ENCODE peak calls at places on chromosomes 6 and 20, in nine cellular contexts. Y is hippocampal formation; N is dorsolateral prefrontal cortex; E is HS-27A; U is NCI-H2081; C is effector memory CD4-positive, alpha-beta T cell; W is GDM1; R is GM06990; L is right atrium auricular region. A is an unnamed sample.

GRCh38 chr6:71157350-71157749 is 131.3 kb upstream of the OGFRL1 start:
- DNase-seq in L (no peak), E (no peak), N (no peak), W (no peak), U (no peak), C (no peak), R (no peak), Y (no peak), A (no peak)

GRCh38 chr6:132648356-132648755 is 10.6 kb downstream of the TAAR1 start:
- DNase-seq in U (no peak), R (peak; percentile 4), N (no peak), C (no peak), L (no peak), W (peak; percentile 22), E (no peak), Y (no peak), A (no peak)

GRCh38 chr20:42270539-42270938 is 652.4 kb upstream of the CHD6 start:
- DNase-seq in Y (no peak), W (no peak), E (no peak), U (no peak), R (no peak), L (no peak), N (no peak), C (no peak), A (no peak)

GRCh38 chr20:872855-873520 is 39.5 kb downstream of the FAM110A start:
- DNase-seq in R (no peak), L (no peak), W (no peak), Y (no peak), N (no peak), C (no peak), E (no peak), U (no peak), A (no peak)

GRCh38 chr6:11196511-11197174 is 35.8 kb downstream of the NEDD9 start:
- DNase-seq in N (no peak), W (no peak), Y (no peak), R (no peak), U (no peak), E (peak; percentile 87), C (no peak), L (no peak), A (no peak)

GRCh38 chr6:160270347-160270746 is 11.7 kb upstream of the SLC22A2 start:
- DNase-seq in L (no peak), N (no peak), U (no peak), E (no peak), W (no peak), R (no peak), Y (no peak), C (no peak), A (no peak)

GRCh38 chr6:16602035-16602434 is 159.2 kb downstream of the ATXN1 start:
- DNase-seq in L (no peak), N (no peak), Y (no peak), W (no peak), C (no peak), R (peak; percentile 48), U (no peak), E (no peak), A (no peak)

GRCh38 chr20:10652660-10653191 is 21.1 kb downstream of the JAG1 start:
- DNase-seq in L (no peak), W (no peak), N (no peak), U (no peak), Y (no peak), E (no peak), C (no peak), R (no peak), A (no peak)

GRCh38 chr20:50655325-50655880 is 35.9 kb downstream of the RIPOR3 start:
- DNase-seq in N (no peak), E (no peak), Y (peak; percentile 37), L (peak; percentile 83), U (no peak), C (no peak), R (no peak), W (no peak), A (peak; percentile 44)

GRCh38 chr20:45896641-45897161 is 5.6 kb downstream of the CTSA start:
- DNase-seq in E (no peak), L (no peak), R (no peak), N (no peak), Y (no peak), U (no peak), C (no peak), W (no peak), A (no peak)

GRCh38 chr6:97653517-97653916 is 370.5 kb upstream of the MMS22L start:
- DNase-seq in W (no peak), N (no peak), R (no peak), E (no peak), L (no peak), C (no peak), U (no peak), Y (no peak), A (no peak)

GRCh38 chr20:9220874-9221547 is 152.1 kb downstream of the PLCB4 start:
- DNase-seq in N (no peak), U (no peak), C (no peak), R (no peak), Y (no peak), E (no peak), L (no peak), W (no peak), A (no peak)

A was measured in NCI-H1092 treated with DMSO at 0.1 percent for 48 hours.